ENCODE peak calls at places on chromosome 22, in five cellular contexts. P, J, Q, T and F are unnamed samples.

GRCh38 chr22:50440544-50441249 is 34.1 kb downstream of the SBF1 start:
- DNase-seq in P (no peak), J (no peak), Q (no peak), T (no peak), F (peak; percentile 55)

GRCh38 chr22:48147404-48147803 is 1385.0 kb downstream of the TBC1D22A start:
- DNase-seq in P (no peak), J (no peak), Q (no peak), T (no peak), F (no peak)

GRCh38 chr22:24553597-24554315 is 1.2 kb downstream of the GUCD1 start:
- DNase-seq in P (peak; percentile 70), J (peak; percentile 56), Q (no peak), T (no peak), F (no peak)

GRCh38 chr22:44003016-44003775 is 20.9 kb upstream of the PARVB start:
- DNase-seq in P (no peak), J (no peak), Q (no peak), T (no peak), F (no peak)

GRCh38 chr22:18968011-18968749 is 32.1 kb upstream of the PRODH start:
- DNase-seq in P (no peak), J (no peak), Q (no peak), T (peak; percentile 87), F (peak; percentile 49)

GRCh38 chr22:24325105-24325757 is 54.6 kb downstream of the SPECC1L start:
- DNase-seq in P (peak; percentile 92), J (no peak), Q (no peak), T (no peak), F (no peak)

GRCh38 chr22:17366329-17366728 is 2.9 kb upstream of the CECR2 start:
- DNase-seq in P (no peak), J (no peak), Q (no peak), T (no peak), F (no peak)

GRCh38 chr22:49381595-49382450 is 445.9 kb downstream of the BRD1 start:
- DNase-seq in P (no peak), J (no peak), Q (no peak), T (peak; percentile 33), F (no peak)

GRCh38 chr22:39114157-39114511 is 17.1 kb downstream of the APOBEC3H start:
- DNase-seq in P (no peak), J (no peak), Q (no peak), T (no peak), F (no peak)

GRCh38 chr22:47233316-47234243 is 471.1 kb downstream of the TBC1D22A start:
- DNase-seq in P (no peak), J (no peak), Q (no peak), T (no peak), F (no peak)

GRCh38 chr22:42316988-42317387 is 46.5 kb upstream of the TCF20 start:
- DNase-seq in P (peak; percentile 44), J (peak; percentile 88), Q (no peak), T (no peak), F (no peak)

GRCh38 chr22:38652858-38653257 is 3.3 kb downstream of the FAM227A start:
- DNase-seq in P (no peak), J (peak; percentile 60), Q (no peak), T (no peak), F (no peak)

GRCh38 chr22:19143967-19144400 is 467 bp downstream of the ESS2 start:
- DNase-seq in P (peak; percentile 52), J (no peak), Q (no peak), T (no peak), F (no peak)

GRCh38 chr22:24409707-24410106 is 17.7 kb upstream of the ADORA2A start:
- DNase-seq in P (no peak), J (no peak), Q (no peak), T (peak; percentile 40), F (no peak)

GRCh38 chr22:36873614-36874308 is 13.0 kb downstream of the NCF4 start:
- DNase-seq in P (peak; percentile 91), J (peak; percentile 35), Q (no peak), T (peak; percentile 70), F (peak; percentile 83)

GRCh38 chr22:47001288-47001687 is 238.8 kb downstream of the TBC1D22A start:
- DNase-seq in P (no peak), J (no peak), Q (no peak), T (no peak), F (no peak)

GRCh38 chr22:43504666-43505261 is 93.0 kb downstream of the MPPED1 start:
- DNase-seq in P (no peak), J (no peak), Q (no peak), T (no peak), F (no peak)

GRCh38 chr22:44965171-44965570 is 44.6 kb downstream of the PHF21B start:
- DNase-seq in P (no peak), J (no peak), Q (no peak), T (no peak), F (peak; percentile 37)

GRCh38 chr22:42990131-42990838 is 24.7 kb downstream of the PACSIN2 start:
- DNase-seq in P (peak; percentile 53), J (peak; percentile 45), Q (no peak), T (peak; percentile 80), F (no peak)